ENCODE peak calls at places on chromosomes 12 and 14, in four cellular contexts. G, R, L and S are unnamed samples.

GRCh38 chr12:120076651-120077050 is 39.9 kb downstream of the RAB35 start:
- DNase-seq in G (no peak), R (no peak), L (no peak), S (no peak)

GRCh38 chr12:779745-780734 is 27.7 kb downstream of the WNK1 start:
- DNase-seq in G (no peak), R (no peak), L (peak), S (no peak)

GRCh38 chr12:21546721-21547120 is 20.6 kb downstream of the SPX start:
- DNase-seq in G (no peak), R (no peak), L (no peak), S (no peak)

GRCh38 chr12:49578471-49579112 is 10.7 kb upstream of the MCRS1 start:
- DNase-seq in G (no peak), R (no peak), L (no peak), S (peak)

GRCh38 chr12:107385518-107385917 is 292.2 kb upstream of the CRY1 start:
- DNase-seq in G (no peak), R (no peak), L (no peak), S (no peak)

GRCh38 chr12:53268009-53268636 is at the start of gene ESPL1:
- DNase-seq in G (peak), R (no peak), L (peak), S (peak)

GRCh38 chr14:56125772-56126411 is 7.7 kb downstream of the PELI2 start:
- DNase-seq in G (no peak), R (no peak), L (no peak), S (no peak)

GRCh38 chr12:108313609-108314331 is 25.3 kb downstream of the CMKLR1 start:
- DNase-seq in G (no peak), R (no peak), L (no peak), S (peak)

GRCh38 chr14:105600939-105601359 is 74.6 kb downstream of the TMEM121 start:
- DNase-seq in G (no peak), R (no peak), L (no peak), S (no peak)

GRCh38 chr12:11689591-11690158 is 40.2 kb downstream of the ETV6 start:
- DNase-seq in G (no peak), R (no peak), L (no peak), S (no peak)

GRCh38 chr14:77844802-77845201 is 44.9 kb downstream of the ADCK1 start:
- DNase-seq in G (no peak), R (no peak), L (no peak), S (peak)

GRCh38 chr12:110135806-110136205 is 11.6 kb downstream of the IFT81 start:
- DNase-seq in G (no peak), R (no peak), L (no peak), S (no peak)

GRCh38 chr12:12542964-12543363 is 19.7 kb downstream of the DUSP16 start:
- DNase-seq in G (no peak), R (no peak), L (no peak), S (no peak)

GRCh38 chr12:91053951-91054715 is 3.7 kb downstream of the KERA start:
- DNase-seq in G (no peak), R (peak), L (peak), S (no peak)

GRCh38 chr12:6921539-6921938 is 6.2 kb upstream of the ATN1 start:
- DNase-seq in G (no peak), R (no peak), L (no peak), S (no peak)

GRCh38 chr12:111304642-111305071 is 64.2 kb downstream of the PHETA1 start:
- DNase-seq in G (no peak), R (no peak), L (no peak), S (peak)

GRCh38 chr12:82651489-82651888 is 35.2 kb upstream of the TMTC2 start:
- DNase-seq in G (peak), R (no peak), L (no peak), S (no peak)

GRCh38 chr12:53233671-53234091 is 1.7 kb upstream of the RARG start:
- DNase-seq in G (no peak), R (no peak), L (no peak), S (no peak)

GRCh38 chr14:23327947-23328744 is 6.9 kb downstream of the PABPN1 start:
- DNase-seq in G (peak), R (no peak), L (peak), S (peak)

GRCh38 chr14:87869619-87870583 is 123.1 kb downstream of the GALC start:
- DNase-seq in G (no peak), R (peak), L (peak), S (peak)

GRCh38 chr12:58712981-58713380 is 207.3 kb downstream of the LRIG3 start:
- DNase-seq in G (no peak), R (no peak), L (no peak), S (no peak)

GRCh38 chr14:29584992-29585391 is 342.7 kb downstream of the PRKD1 start:
- DNase-seq in G (peak), R (peak), L (peak), S (no peak)

GRCh38 chr14:68815288-68816182 is 22.7 kb upstream of the ZFP36L1 start:
- DNase-seq in G (no peak), R (no peak), L (no peak), S (no peak)

GRCh38 chr14:95483843-95484165 is 32.6 kb downstream of the SYNE3 start:
- DNase-seq in G (no peak), R (no peak), L (no peak), S (no peak)

GRCh38 chr12:80553316-80553715 is 109.3 kb downstream of the PTPRQ start:
- DNase-seq in G (peak), R (peak), L (peak), S (no peak)

GRCh38 chr14:106875503-106875902 is 1349.1 kb downstream of the TMEM121 start:
- DNase-seq in G (no peak), R (no peak), L (no peak), S (peak)

GRCh38 chr12:132454154-132454948 is 35.6 kb upstream of the FBRSL1 start:
- DNase-seq in G (no peak), R (no peak), L (no peak), S (peak)

GRCh38 chr14:54783660-54784015 is 119.0 kb downstream of the GCH1 start:
- DNase-seq in G (no peak), R (no peak), L (no peak), S (no peak)

GRCh38 chr14:29175706-29176105 is 409.1 kb downstream of the FOXG1 start:
- DNase-seq in G (no peak), R (no peak), L (no peak), S (no peak)